ENCODE peak calls at places on chromosomes 1 and 21, in four cellular contexts. One of them, this sample, is unnamed.
A peak's percentile ranks its signal among the peaks of the same experiment; 100 is the strongest.

GRCh38 chr1:26373281-26373680 is 731 bp upstream of the ZNF683 start:
- DNase-seq in heart left ventricle: no peak
- DNase-seq in fibroblast of lung: no peak
- DNase-seq in ovary: no peak
- DNase-seq in this sample: no peak

GRCh38 chr1:9438431-9439073 is 100.7 kb upstream of the SLC25A33 start:
- DNase-seq in heart left ventricle: no peak
- DNase-seq in fibroblast of lung: peak; percentile 90
- DNase-seq in ovary: peak; percentile 67
- DNase-seq in this sample: peak; percentile 73

GRCh38 chr1:43049487-43049886 is 90.8 kb upstream of the SLC2A1 start:
- DNase-seq in heart left ventricle: no peak
- DNase-seq in fibroblast of lung: no peak
- DNase-seq in ovary: no peak
- DNase-seq in this sample: no peak

GRCh38 chr1:63537006-63537405 is 13.7 kb downstream of the EFCAB7 start:
- DNase-seq in heart left ventricle: no peak
- DNase-seq in fibroblast of lung: no peak
- DNase-seq in ovary: no peak
- DNase-seq in this sample: no peak

GRCh38 chr1:8335246-8335645 is 17.3 kb downstream of the SLC45A1 start:
- DNase-seq in heart left ventricle: peak; percentile 48
- DNase-seq in fibroblast of lung: no peak
- DNase-seq in ovary: no peak
- DNase-seq in this sample: no peak

GRCh38 chr1:65429078-65429477 is 8.6 kb downstream of the LEPR start:
- DNase-seq in heart left ventricle: no peak
- DNase-seq in fibroblast of lung: no peak
- DNase-seq in ovary: no peak
- DNase-seq in this sample: no peak

GRCh38 chr1:201678264-201679101 is 139.6 kb downstream of the NAV1 start:
- DNase-seq in heart left ventricle: no peak
- DNase-seq in fibroblast of lung: no peak
- DNase-seq in ovary: no peak
- DNase-seq in this sample: no peak

GRCh38 chr1:27961646-27962221 is 2.0 kb downstream of the XKR8 start:
- DNase-seq in heart left ventricle: no peak
- DNase-seq in fibroblast of lung: no peak
- DNase-seq in ovary: no peak
- DNase-seq in this sample: no peak

GRCh38 chr1:39189592-39190041 is 14.9 kb upstream of the MACF1 start:
- DNase-seq in heart left ventricle: no peak
- DNase-seq in fibroblast of lung: peak; percentile 29
- DNase-seq in ovary: no peak
- DNase-seq in this sample: no peak

GRCh38 chr1:207393610-207394009 is 60.5 kb upstream of the CR2 start:
- DNase-seq in heart left ventricle: no peak
- DNase-seq in fibroblast of lung: peak; percentile 85
- DNase-seq in ovary: no peak
- DNase-seq in this sample: no peak

GRCh38 chr1:27544818-27545612 is 55.0 kb upstream of the WASF2 start:
- DNase-seq in heart left ventricle: no peak
- DNase-seq in fibroblast of lung: peak; percentile 73
- DNase-seq in ovary: peak; percentile 84
- DNase-seq in this sample: peak; percentile 90

GRCh38 chr1:106747791-106748190 is 308.7 kb upstream of the PRMT6 start:
- DNase-seq in heart left ventricle: no peak
- DNase-seq in fibroblast of lung: no peak
- DNase-seq in ovary: peak; percentile 17
- DNase-seq in this sample: no peak
- H3K4me3 ChIP-seq in heart left ventricle: no peak overlapping the region
- H3K4me3 ChIP-seq in fibroblast of lung: no peak overlapping the region
- H3K4me3 ChIP-seq in ovary: no peak overlapping the region
- H3K4me3 ChIP-seq in this sample: no peak overlapping the region

GRCh38 chr1:226937940-226938725 is 2.0 kb upstream of the COQ8A start:
- DNase-seq in heart left ventricle: no peak
- DNase-seq in fibroblast of lung: no peak
- DNase-seq in ovary: no peak
- DNase-seq in this sample: no peak
- H3K4me3 ChIP-seq in heart left ventricle: no peak overlapping the region
- H3K4me3 ChIP-seq in fibroblast of lung: no peak overlapping the region
- H3K4me3 ChIP-seq in ovary: no peak overlapping the region
- H3K4me3 ChIP-seq in this sample: no peak overlapping the region

GRCh38 chr1:92587445-92587844 is 100.7 kb upstream of the GFI1 start:
- DNase-seq in heart left ventricle: no peak
- DNase-seq in fibroblast of lung: no peak
- DNase-seq in ovary: no peak
- DNase-seq in this sample: no peak

GRCh38 chr1:92585831-92586230 is 99.1 kb upstream of the GFI1 start:
- DNase-seq in heart left ventricle: no peak
- DNase-seq in fibroblast of lung: no peak
- DNase-seq in ovary: no peak
- DNase-seq in this sample: no peak

DNA sequence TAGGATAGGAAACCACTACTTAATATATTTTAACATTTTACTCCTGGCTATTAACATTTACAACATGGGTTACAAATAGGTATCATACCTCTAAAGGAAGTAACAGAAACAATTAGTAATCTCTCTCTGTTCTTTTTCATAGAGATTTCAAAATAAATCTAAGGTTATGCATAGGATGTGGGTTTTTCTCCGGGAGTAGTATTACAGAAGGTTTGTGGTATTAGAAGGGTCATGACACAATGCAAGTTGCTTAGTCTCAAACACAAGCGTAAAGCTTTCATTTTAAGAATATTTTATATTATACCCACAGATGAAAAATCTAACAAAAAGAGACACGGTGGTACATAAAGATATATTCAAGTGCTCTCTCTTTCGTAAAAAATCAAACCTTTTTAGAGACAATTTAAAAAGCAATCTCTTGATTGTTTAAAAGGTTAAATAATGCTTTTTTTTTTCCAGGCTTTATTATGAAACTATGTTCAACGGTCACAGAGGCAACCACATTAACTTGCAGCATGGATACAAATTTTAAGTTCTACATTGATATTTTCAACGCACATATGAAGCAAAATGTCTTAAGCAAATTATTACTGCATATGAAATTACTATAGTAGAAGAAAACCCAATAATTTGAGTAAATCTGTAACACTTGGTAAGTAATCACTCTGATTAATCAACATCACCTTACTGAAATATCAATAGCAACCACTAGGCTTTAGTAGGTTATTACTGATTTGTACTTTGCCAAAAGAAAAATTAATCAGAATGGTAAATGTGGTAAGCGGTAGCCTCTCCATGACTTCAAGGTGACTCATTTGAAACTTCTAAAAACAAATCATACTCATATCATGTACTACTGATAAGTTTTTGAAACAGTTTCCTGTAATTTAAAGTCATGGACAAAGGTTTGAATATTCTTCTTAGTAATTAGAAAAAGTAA is 97.4 kb upstream of the GFI1 start:
- DNase-seq in heart left ventricle: no peak
- DNase-seq in fibroblast of lung: peak; percentile 79
- DNase-seq in ovary: no peak
- DNase-seq in this sample: no peak
- H3K4me3 ChIP-seq in heart left ventricle: no peak overlapping the region
- H3K4me3 ChIP-seq in fibroblast of lung: no peak overlapping the region
- H3K4me3 ChIP-seq in ovary: no peak overlapping the region
- H3K4me3 ChIP-seq in this sample: no peak overlapping the region

GRCh38 chr1:182196897-182197546 is 135.5 kb upstream of the ZNF648 start:
- DNase-seq in heart left ventricle: no peak
- DNase-seq in fibroblast of lung: peak; percentile 22
- DNase-seq in ovary: peak; percentile 42
- DNase-seq in this sample: no peak
- H3K4me3 ChIP-seq in heart left ventricle: no peak overlapping the region
- H3K4me3 ChIP-seq in fibroblast of lung: no peak overlapping the region
- H3K4me3 ChIP-seq in ovary: no peak overlapping the region
- H3K4me3 ChIP-seq in this sample: no peak overlapping the region

DNA sequence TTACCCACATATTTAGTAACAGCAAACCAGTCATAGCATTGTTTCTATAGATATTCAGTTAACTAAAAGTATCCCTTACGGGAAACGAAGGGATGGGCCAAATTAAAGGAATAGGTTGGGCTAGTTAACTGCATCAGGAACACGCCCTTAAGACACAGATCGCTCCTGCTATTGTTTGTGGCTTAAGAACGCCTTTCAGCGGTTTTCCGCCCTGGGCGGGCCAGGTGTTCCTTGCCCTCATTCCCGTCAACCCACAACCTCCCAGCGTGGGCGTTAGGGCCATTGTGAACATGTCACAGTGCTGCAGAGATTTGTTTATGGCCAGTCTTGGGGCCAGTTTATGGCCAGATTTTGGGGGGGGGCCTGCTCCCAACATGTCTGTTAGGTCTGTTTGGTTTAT is 14.7 kb downstream of the TNFRSF18 start:
- DNase-seq in heart left ventricle: peak; percentile 28
- DNase-seq in fibroblast of lung: no peak
- DNase-seq in ovary: peak; percentile 23
- DNase-seq in this sample: no peak
- H3K4me3 ChIP-seq in heart left ventricle: no peak overlapping the region
- H3K4me3 ChIP-seq in fibroblast of lung: no peak overlapping the region
- H3K4me3 ChIP-seq in ovary: no peak overlapping the region
- H3K4me3 ChIP-seq in this sample: no peak overlapping the region

DNA sequence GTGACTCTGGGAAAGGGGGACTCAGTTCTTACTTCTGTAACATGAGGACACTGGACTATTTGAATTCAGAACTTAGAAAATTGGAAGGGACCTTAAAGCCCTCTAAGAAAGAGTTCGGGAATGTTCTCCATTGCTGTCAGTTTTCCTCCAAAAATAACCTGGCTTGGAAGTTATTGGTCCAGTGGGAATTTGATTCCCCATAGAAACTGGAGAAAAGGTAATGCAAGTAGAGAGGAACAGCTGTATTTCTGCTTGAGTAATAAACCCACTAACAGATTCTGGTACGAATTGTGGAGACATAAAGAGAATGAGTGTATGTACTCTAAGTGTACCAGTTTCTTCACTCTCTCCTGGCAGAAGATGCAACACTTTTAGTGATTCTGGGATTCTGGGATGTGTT is 1.8 kb downstream of the ZBED6 start:
- DNase-seq in heart left ventricle: no peak
- DNase-seq in fibroblast of lung: no peak
- DNase-seq in ovary: no peak
- DNase-seq in this sample: no peak
- H3K4me3 ChIP-seq in heart left ventricle: peak overlapping the region; percentile 66
- H3K4me3 ChIP-seq in fibroblast of lung: peak overlapping the region; percentile 90
- H3K4me3 ChIP-seq in ovary: peak overlapping the region; percentile 88
- H3K4me3 ChIP-seq in this sample: peak overlapping the region; percentile 97

DNA sequence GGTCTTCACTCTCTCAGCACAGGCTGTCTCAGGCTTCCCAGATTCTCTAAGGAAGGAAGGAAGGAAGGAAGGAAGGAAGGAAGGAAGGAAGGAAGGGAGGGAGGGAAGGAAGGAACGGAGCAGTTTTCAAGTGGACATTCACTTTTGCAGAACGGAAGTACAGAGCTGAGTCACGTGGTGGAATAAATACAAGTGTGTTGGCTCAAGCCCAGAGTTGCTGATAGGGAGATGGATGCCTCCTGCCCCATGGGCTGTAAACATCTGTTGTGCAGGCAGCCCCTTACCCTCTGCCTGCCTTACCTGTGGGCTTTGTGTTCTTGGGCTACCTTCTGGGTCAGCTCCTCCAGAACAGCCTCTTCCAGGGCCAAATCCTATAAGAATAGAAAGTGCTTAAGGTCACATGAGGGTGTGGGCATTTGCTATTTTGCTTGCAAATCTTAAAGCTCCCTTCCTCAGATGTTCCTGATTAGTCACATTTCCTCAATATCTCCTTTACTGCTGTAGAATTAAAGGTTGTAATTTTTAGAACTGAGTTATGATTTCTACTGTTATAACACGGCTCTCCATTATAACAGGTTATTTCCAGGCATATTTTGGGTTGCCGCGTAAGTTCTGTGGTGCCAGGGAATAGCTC is 121.7 kb downstream of the SMYD2 start:
- DNase-seq in heart left ventricle: no peak
- DNase-seq in fibroblast of lung: no peak
- DNase-seq in ovary: no peak
- DNase-seq in this sample: no peak
- H3K4me3 ChIP-seq in heart left ventricle: no peak overlapping the region
- H3K4me3 ChIP-seq in fibroblast of lung: no peak overlapping the region
- H3K4me3 ChIP-seq in ovary: no peak overlapping the region
- H3K4me3 ChIP-seq in this sample: no peak overlapping the region

DNA sequence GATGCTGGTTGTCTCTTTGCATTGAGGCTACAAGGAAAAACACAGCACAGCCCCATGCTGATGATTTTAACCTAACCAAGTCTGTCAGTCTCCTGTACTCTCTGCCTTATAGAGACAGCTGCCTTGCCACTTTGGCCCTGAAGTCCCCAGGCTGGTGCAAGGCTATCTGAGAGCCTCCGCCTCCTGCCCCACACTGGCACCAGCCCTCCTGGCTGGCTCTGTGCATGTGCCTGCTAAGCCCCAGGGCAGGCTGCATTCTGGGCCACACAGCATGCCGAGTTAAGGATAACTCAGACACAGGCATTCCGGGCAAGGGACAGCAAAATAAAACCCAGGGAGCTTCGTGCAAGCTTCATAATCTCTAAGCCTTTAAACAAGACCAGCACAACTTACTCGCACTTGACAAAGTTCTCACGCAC is 910 bp downstream of the RUNX1 start:
- DNase-seq in heart left ventricle: peak; percentile 68
- DNase-seq in fibroblast of lung: no peak
- DNase-seq in ovary: no peak
- DNase-seq in this sample: no peak
- H3K4me3 ChIP-seq in heart left ventricle: peak overlapping the region; percentile 35
- H3K4me3 ChIP-seq in fibroblast of lung: peak overlapping the region; percentile 46
- H3K4me3 ChIP-seq in ovary: no peak overlapping the region
- H3K4me3 ChIP-seq in this sample: peak overlapping the region; percentile 2

GRCh38 chr1:47440052-47440848 is 2.4 kb downstream of the FOXD2 start:
- DNase-seq in heart left ventricle: no peak
- DNase-seq in fibroblast of lung: no peak
- DNase-seq in ovary: no peak
- DNase-seq in this sample: no peak

GRCh38 chr1:47437518-47438320 is at the start of gene FOXD2:
- DNase-seq in heart left ventricle: peak; percentile 93
- DNase-seq in fibroblast of lung: peak; percentile 63
- DNase-seq in ovary: peak; percentile 81
- DNase-seq in this sample: peak; percentile 86

GRCh38 chr1:47436979-47437517 is 796 bp upstream of the FOXD2 start:
- DNase-seq in heart left ventricle: no peak
- DNase-seq in fibroblast of lung: peak; percentile 31
- DNase-seq in ovary: peak; percentile 39
- DNase-seq in this sample: peak; percentile 69

GRCh38 chr1:47439151-47440051 is 1.6 kb downstream of the FOXD2 start:
- DNase-seq in heart left ventricle: no peak
- DNase-seq in fibroblast of lung: no peak
- DNase-seq in ovary: no peak
- DNase-seq in this sample: no peak

GRCh38 chr1:47438321-47439150 is 692 bp downstream of the FOXD2 start:
- DNase-seq in heart left ventricle: no peak
- DNase-seq in fibroblast of lung: no peak
- DNase-seq in ovary: no peak
- DNase-seq in this sample: peak; percentile 18
- H3K4me3 ChIP-seq in heart left ventricle: peak overlapping the region; percentile 60
- H3K4me3 ChIP-seq in fibroblast of lung: peak overlapping the region; percentile 78
- H3K4me3 ChIP-seq in ovary: peak overlapping the region; percentile 65
- H3K4me3 ChIP-seq in this sample: peak overlapping the region; percentile 84